ENCODE peak calls at places on chromosomes 16 and 17, in five cellular contexts. Q, W, Z, O and P are unnamed samples.
A peak's percentile ranks its signal among the peaks of the same experiment; 100 is the strongest.

GRCh38 chr16:90022209-90023077 is 3.2 kb upstream of the DBNDD1 start:
- DNase-seq in Q (peak; percentile 88), W (peak; percentile 79), Z (peak; percentile 95), O (peak; percentile 90), P (no peak)

GRCh38 chr16:2514333-2515179 is 804 bp downstream of the ATP6V0C start:
- DNase-seq in Q (no peak), W (no peak), Z (no peak), O (peak; percentile 79), P (no peak)

GRCh38 chr16:56670640-56670934 is 973 bp downstream of the MT1H start:
- DNase-seq in Q (no peak), W (no peak), Z (no peak), O (no peak), P (no peak)

GRCh38 chr17:5585814-5586558 is 1.7 kb upstream of the NLRP1 start:
- DNase-seq in Q (peak; percentile 26), W (no peak), Z (no peak), O (peak; percentile 5), P (no peak)

GRCh38 chr17:38893612-38894011 is 23.8 kb downstream of the LASP1 start:
- DNase-seq in Q (no peak), W (no peak), Z (no peak), O (no peak), P (no peak)

GRCh38 chr16:20997147-20997546 is 96.6 kb downstream of the LYRM1 start:
- DNase-seq in Q (no peak), W (no peak), Z (no peak), O (no peak), P (peak; percentile 63)

GRCh38 chr16:88528902-88529318 is 41.3 kb upstream of the ZC3H18 start:
- DNase-seq in Q (no peak), W (no peak), Z (no peak), O (no peak), P (no peak)

GRCh38 chr17:74202879-74203432 is 522 bp upstream of the RPL38 start:
- DNase-seq in Q (no peak), W (no peak), Z (no peak), O (no peak), P (no peak)

GRCh38 chr17:7296189-7296861 is 1.9 kb upstream of the YBX2 start:
- DNase-seq in Q (peak; percentile 76), W (peak; percentile 83), Z (peak; percentile 83), O (peak; percentile 74), P (peak; percentile 94)

GRCh38 chr17:43723697-43724359 is 34.8 kb downstream of the SOST start:
- DNase-seq in Q (peak; percentile 31), W (no peak), Z (no peak), O (no peak), P (no peak)

GRCh38 chr17:17072546-17072945 is 30.3 kb downstream of the MPRIP start:
- DNase-seq in Q (no peak), W (no peak), Z (no peak), O (no peak), P (no peak)

GRCh38 chr17:61410555-61411089 is 11.0 kb downstream of the TBX2 start:
- DNase-seq in Q (peak; percentile 94), W (peak; percentile 83), Z (peak; percentile 81), O (no peak), P (no peak)

GRCh38 chr17:61412860-61413653 is 13.4 kb downstream of the TBX2 start:
- DNase-seq in Q (peak; percentile 28), W (no peak), Z (peak; percentile 16), O (no peak), P (no peak)

GRCh38 chr17:61411944-61412859 is 12.6 kb downstream of the TBX2 start:
- DNase-seq in Q (peak; percentile 90), W (peak; percentile 90), Z (peak; percentile 79), O (peak; percentile 84), P (peak; percentile 96)

GRCh38 chr17:61410100-61410551 is 10.5 kb downstream of the TBX2 start:
- DNase-seq in Q (no peak), W (no peak), Z (no peak), O (no peak), P (no peak)

DNA sequence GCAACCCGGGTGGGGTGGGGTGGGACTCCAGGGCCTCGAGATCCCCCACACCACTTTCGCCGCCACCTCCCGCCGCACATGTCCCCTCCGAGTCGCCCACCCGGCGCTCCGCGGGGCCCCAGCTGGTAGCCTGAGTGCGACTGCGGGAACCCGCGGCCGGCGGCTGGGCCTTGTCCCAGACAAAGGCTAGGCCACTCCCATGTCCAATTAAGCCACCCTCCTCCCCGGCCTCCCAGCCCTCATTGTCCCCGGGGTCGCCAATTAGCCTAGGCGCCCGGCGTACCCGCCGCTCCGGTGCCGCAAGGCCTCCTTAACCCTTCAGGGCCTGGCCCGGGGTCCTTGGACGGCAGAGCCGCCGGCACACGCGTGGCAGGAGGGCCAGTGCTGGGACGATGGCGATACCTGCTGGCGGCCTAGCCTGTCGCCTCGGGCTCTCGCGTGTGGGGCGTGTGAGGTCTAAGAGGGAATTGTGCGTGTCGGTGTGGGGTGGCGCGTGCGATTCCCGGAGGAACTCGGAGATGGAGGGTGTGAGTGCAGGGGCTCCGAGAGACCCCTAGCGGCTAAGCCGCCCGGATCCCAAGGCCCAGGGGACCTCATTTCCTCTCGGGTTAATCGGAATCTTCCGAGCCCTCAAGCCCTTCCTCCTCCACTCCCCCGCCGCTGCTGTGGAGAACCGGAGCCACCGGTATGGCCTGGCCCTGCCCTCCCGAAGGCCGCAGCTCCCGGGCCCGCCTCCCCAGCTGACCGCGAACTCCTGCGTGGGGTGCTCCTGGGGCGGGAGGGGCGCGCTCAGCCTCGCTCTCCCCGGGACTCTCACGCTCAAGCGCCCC is 11.7 kb downstream of the TBX2 start:
- DNase-seq in Q (peak; percentile 88), W (peak; percentile 54), Z (peak; percentile 54), O (no peak), P (peak; percentile 85)
- TF ChIP-seq CTCF in Q (peak; percentile 40), W (peak; percentile 34), Z (no peak), O (no peak), P (no peak)

GRCh38 chr17:77400445-77400870 is 259.7 kb downstream of the SEC14L1 start:
- DNase-seq in Q (no peak), W (peak; percentile 81), Z (no peak), O (peak; percentile 42), P (no peak)
- TF ChIP-seq CTCF in Q (peak; percentile 41), W (peak; percentile 82), Z (no peak), O (peak; percentile 60), P (peak; percentile 51)

GRCh38 chr17:9522074-9522473 is 53.5 kb downstream of the STX8 start:
- DNase-seq in Q (peak; percentile 73), W (peak; percentile 26), Z (no peak), O (no peak), P (no peak)
- TF ChIP-seq CTCF in Q (peak; percentile 60), W (no peak), Z (no peak), O (peak; percentile 45), P (peak; percentile 79)

DNA sequence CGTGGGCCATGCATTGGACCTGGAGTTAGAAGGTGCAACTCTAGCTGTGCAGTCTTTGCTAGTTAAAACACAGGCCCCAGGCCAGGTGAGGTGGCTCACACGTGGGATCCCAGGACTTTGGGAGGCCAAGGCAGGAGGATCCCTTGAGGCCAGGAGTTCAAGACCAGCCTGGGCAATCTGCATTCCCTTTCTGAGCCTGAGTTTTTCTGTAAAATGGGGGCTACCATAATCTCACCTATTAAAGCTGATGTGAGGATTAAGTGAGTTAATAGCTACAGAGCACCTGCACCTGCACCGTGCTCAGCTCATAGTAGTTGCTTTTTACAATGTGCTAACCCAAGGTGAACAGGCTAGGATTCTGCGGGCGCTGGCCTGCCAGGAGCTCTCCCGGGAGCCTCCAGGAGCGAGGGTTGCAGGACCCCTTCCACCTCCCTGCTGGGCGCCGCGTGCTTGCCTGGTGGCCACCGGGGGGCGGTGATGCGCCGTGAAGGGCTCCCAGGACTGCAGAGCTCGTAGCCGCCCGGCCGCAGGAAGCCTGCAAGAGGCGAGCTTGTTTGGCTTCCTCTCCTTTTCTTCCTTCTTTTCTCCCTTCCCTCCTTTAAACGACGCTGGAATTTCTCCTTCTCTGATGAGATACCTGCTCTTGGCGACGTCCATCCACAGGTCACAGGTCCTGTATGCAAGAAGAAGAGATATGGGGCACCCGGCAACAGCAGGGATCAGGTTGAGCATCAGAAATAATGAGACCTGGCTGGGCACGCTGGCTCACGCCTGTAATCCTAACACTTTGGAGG is 51.3 kb downstream of the ZFP90 start:
- DNase-seq in Q (peak; percentile 46), W (peak; percentile 38), Z (peak; percentile 69), O (peak; percentile 62), P (peak; percentile 93)
- TF ChIP-seq CTCF in Q (peak; percentile 59), W (peak; percentile 37), Z (peak; percentile 62), O (peak; percentile 61), P (peak; percentile 91)